ENCODE peak calls at places on chromosome 13, in eight cellular contexts. One of them, this sample, is unnamed.

GRCh38 chr13:106143930-106144709 is 391.3 kb downstream of the EFNB2 start:
- DNase-seq in tibial nerve: no peak
- DNase-seq in hepatocyte: peak
- DNase-seq in uterus: no peak
- DNase-seq in A549: no peak
- DNase-seq in GM23248: no peak
- DNase-seq in heart right ventricle: no peak
- DNase-seq in SK-N-MC: no peak
- DNase-seq in this sample: no peak

GRCh38 chr13:112145221-112146072 is 78.5 kb downstream of the SOX1 start:
- DNase-seq in tibial nerve: no peak
- DNase-seq in hepatocyte: no peak
- DNase-seq in uterus: no peak
- DNase-seq in A549: no peak
- DNase-seq in GM23248: no peak
- DNase-seq in heart right ventricle: no peak
- DNase-seq in SK-N-MC: no peak
- DNase-seq in this sample: no peak

GRCh38 chr13:114043421-114044053 is 69.7 kb upstream of the C13orf46 start:
- DNase-seq in tibial nerve: peak
- DNase-seq in hepatocyte: peak
- DNase-seq in uterus: peak
- DNase-seq in A549: peak
- DNase-seq in GM23248: peak
- DNase-seq in heart right ventricle: peak
- DNase-seq in SK-N-MC: no peak
- DNase-seq in this sample: no peak

GRCh38 chr13:37412271-37412683 is 186.3 kb downstream of the POSTN start:
- DNase-seq in tibial nerve: no peak
- DNase-seq in hepatocyte: no peak
- DNase-seq in uterus: no peak
- DNase-seq in A549: no peak
- DNase-seq in GM23248: peak
- DNase-seq in heart right ventricle: no peak
- DNase-seq in SK-N-MC: no peak
- DNase-seq in this sample: no peak

GRCh38 chr13:27147530-27148170 is 24.0 kb downstream of the USP12 start:
- DNase-seq in tibial nerve: no peak
- DNase-seq in hepatocyte: no peak
- DNase-seq in uterus: no peak
- DNase-seq in A549: no peak
- DNase-seq in GM23248: no peak
- DNase-seq in heart right ventricle: no peak
- DNase-seq in SK-N-MC: no peak
- DNase-seq in this sample: no peak

GRCh38 chr13:85019121-85019520 is 780.1 kb downstream of the SLITRK6 start:
- DNase-seq in tibial nerve: no peak
- DNase-seq in hepatocyte: no peak
- DNase-seq in uterus: no peak
- DNase-seq in A549: no peak
- DNase-seq in GM23248: no peak
- DNase-seq in heart right ventricle: no peak
- DNase-seq in SK-N-MC: no peak
- DNase-seq in this sample: no peak

GRCh38 chr13:49584771-49585182 is 581 bp downstream of the RCBTB1 start:
- DNase-seq in tibial nerve: no peak
- DNase-seq in hepatocyte: peak
- DNase-seq in uterus: no peak
- DNase-seq in A549: no peak
- DNase-seq in GM23248: peak
- DNase-seq in heart right ventricle: no peak
- DNase-seq in SK-N-MC: no peak
- DNase-seq in this sample: no peak

GRCh38 chr13:73767747-73768315 is 366.4 kb downstream of the KLF12 start:
- DNase-seq in tibial nerve: no peak
- DNase-seq in hepatocyte: no peak
- DNase-seq in uterus: no peak
- DNase-seq in A549: peak
- DNase-seq in GM23248: no peak
- DNase-seq in heart right ventricle: no peak
- DNase-seq in SK-N-MC: no peak
- DNase-seq in this sample: no peak

GRCh38 chr13:38401276-38401675 is 51.6 kb downstream of the UFM1 start:
- DNase-seq in tibial nerve: no peak
- DNase-seq in hepatocyte: no peak
- DNase-seq in uterus: no peak
- DNase-seq in A549: no peak
- DNase-seq in GM23248: no peak
- DNase-seq in heart right ventricle: no peak
- DNase-seq in SK-N-MC: no peak
- DNase-seq in this sample: no peak

GRCh38 chr13:28336193-28336657 is 158.7 kb downstream of the FLT1 start:
- DNase-seq in tibial nerve: no peak
- DNase-seq in hepatocyte: no peak
- DNase-seq in uterus: peak
- DNase-seq in A549: no peak
- DNase-seq in GM23248: no peak
- DNase-seq in heart right ventricle: peak
- DNase-seq in SK-N-MC: no peak
- DNase-seq in this sample: no peak

GRCh38 chr13:96297360-96297759 is 207.5 kb downstream of the HS6ST3 start:
- DNase-seq in tibial nerve: no peak
- DNase-seq in hepatocyte: no peak
- DNase-seq in uterus: no peak
- DNase-seq in A549: no peak
- DNase-seq in GM23248: no peak
- DNase-seq in heart right ventricle: no peak
- DNase-seq in SK-N-MC: no peak
- DNase-seq in this sample: no peak

GRCh38 chr13:31638577-31638976 is 100.7 kb upstream of the RXFP2 start:
- DNase-seq in tibial nerve: no peak
- DNase-seq in hepatocyte: no peak
- DNase-seq in uterus: no peak
- DNase-seq in A549: no peak
- DNase-seq in GM23248: peak
- DNase-seq in heart right ventricle: peak
- DNase-seq in SK-N-MC: no peak
- DNase-seq in this sample: no peak

GRCh38 chr13:24865158-24865557 is 101.2 kb downstream of the RNF17 start:
- DNase-seq in tibial nerve: no peak
- DNase-seq in hepatocyte: no peak
- DNase-seq in uterus: no peak
- DNase-seq in A549: no peak
- DNase-seq in GM23248: peak
- DNase-seq in heart right ventricle: no peak
- DNase-seq in SK-N-MC: peak
- DNase-seq in this sample: no peak

GRCh38 chr13:99395436-99395835 is 88.2 kb upstream of the GPR183 start:
- DNase-seq in tibial nerve: no peak
- DNase-seq in hepatocyte: no peak
- DNase-seq in uterus: no peak
- DNase-seq in A549: no peak
- DNase-seq in GM23248: no peak
- DNase-seq in heart right ventricle: no peak
- DNase-seq in SK-N-MC: no peak
- DNase-seq in this sample: no peak

GRCh38 chr13:99396446-99396845 is 89.2 kb upstream of the GPR183 start:
- DNase-seq in tibial nerve: no peak
- DNase-seq in hepatocyte: no peak
- DNase-seq in uterus: no peak
- DNase-seq in A549: no peak
- DNase-seq in GM23248: no peak
- DNase-seq in heart right ventricle: no peak
- DNase-seq in SK-N-MC: no peak
- DNase-seq in this sample: no peak

GRCh38 chr13:99399623-99399974 is 92.4 kb upstream of the GPR183 start:
- DNase-seq in tibial nerve: no peak
- DNase-seq in hepatocyte: no peak
- DNase-seq in uterus: no peak
- DNase-seq in A549: no peak
- DNase-seq in GM23248: no peak
- DNase-seq in heart right ventricle: no peak
- DNase-seq in SK-N-MC: no peak
- DNase-seq in this sample: no peak

GRCh38 chr13:99398071-99398470 is 90.9 kb upstream of the GPR183 start:
- DNase-seq in tibial nerve: no peak
- DNase-seq in hepatocyte: no peak
- DNase-seq in uterus: no peak
- DNase-seq in A549: no peak
- DNase-seq in GM23248: no peak
- DNase-seq in heart right ventricle: no peak
- DNase-seq in SK-N-MC: no peak
- DNase-seq in this sample: no peak

DNA sequence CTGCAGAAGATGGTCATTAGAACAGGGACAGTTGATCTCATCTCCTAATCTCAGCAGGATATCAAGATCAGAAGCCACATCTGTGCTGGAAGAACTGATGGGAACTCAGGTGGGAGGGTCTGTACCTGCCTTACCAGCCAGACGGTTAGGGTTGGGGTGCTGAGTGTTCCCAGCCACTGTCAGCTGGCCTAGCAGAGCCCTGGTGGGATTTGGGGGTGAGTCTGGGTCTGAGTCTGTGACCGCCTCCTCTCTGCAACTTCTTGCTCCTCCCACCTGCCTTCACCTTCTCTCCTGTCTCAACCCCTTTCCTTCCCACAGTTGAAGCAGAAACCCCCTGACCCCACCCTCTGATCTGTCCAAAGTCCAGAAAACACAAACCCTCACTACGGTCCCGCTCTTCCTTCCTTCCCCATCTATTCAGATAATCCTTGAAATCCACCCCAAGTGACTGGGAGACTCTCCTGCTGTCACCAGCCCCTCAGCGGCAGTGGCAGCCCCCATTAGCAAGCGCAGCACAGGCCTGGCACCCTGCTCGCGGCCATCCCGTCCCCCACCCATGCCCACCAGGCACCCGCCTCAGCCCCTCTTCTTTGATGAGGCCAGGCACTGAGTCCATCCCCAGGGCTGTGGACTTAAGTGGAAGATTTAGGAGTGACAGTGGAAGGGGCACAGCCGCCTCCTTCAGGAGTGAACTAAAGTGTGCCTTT is 91.9 kb upstream of the GPR183 start:
- DNase-seq in tibial nerve: no peak
- DNase-seq in hepatocyte: no peak
- DNase-seq in uterus: no peak
- DNase-seq in A549: no peak
- DNase-seq in GM23248: no peak
- DNase-seq in heart right ventricle: no peak
- DNase-seq in SK-N-MC: no peak
- DNase-seq in this sample: no peak
- H3K27ac ChIP-seq in tibial nerve: no peak
- H3K27ac ChIP-seq in hepatocyte: no peak
- H3K27ac ChIP-seq in uterus: no peak
- H3K27ac ChIP-seq in A549: no peak
- H3K27ac ChIP-seq in GM23248: no peak
- H3K27ac ChIP-seq in heart right ventricle: no peak
- H3K27ac ChIP-seq in SK-N-MC: no peak
- H3K27ac ChIP-seq in this sample: no peak

GRCh38 chr13:110799246-110800236 is 86.0 kb downstream of the ING1 start:
- DNase-seq in tibial nerve: peak
- DNase-seq in hepatocyte: peak
- DNase-seq in uterus: peak
- DNase-seq in A549: no peak
- DNase-seq in GM23248: peak
- DNase-seq in heart right ventricle: peak
- DNase-seq in SK-N-MC: peak
- DNase-seq in this sample: no peak
- H3K27ac ChIP-seq in tibial nerve: peak
- H3K27ac ChIP-seq in hepatocyte: peak
- H3K27ac ChIP-seq in uterus: peak
- H3K27ac ChIP-seq in A549: no peak
- H3K27ac ChIP-seq in GM23248: peak
- H3K27ac ChIP-seq in heart right ventricle: peak
- H3K27ac ChIP-seq in SK-N-MC: peak
- H3K27ac ChIP-seq in this sample: no peak

DNA sequence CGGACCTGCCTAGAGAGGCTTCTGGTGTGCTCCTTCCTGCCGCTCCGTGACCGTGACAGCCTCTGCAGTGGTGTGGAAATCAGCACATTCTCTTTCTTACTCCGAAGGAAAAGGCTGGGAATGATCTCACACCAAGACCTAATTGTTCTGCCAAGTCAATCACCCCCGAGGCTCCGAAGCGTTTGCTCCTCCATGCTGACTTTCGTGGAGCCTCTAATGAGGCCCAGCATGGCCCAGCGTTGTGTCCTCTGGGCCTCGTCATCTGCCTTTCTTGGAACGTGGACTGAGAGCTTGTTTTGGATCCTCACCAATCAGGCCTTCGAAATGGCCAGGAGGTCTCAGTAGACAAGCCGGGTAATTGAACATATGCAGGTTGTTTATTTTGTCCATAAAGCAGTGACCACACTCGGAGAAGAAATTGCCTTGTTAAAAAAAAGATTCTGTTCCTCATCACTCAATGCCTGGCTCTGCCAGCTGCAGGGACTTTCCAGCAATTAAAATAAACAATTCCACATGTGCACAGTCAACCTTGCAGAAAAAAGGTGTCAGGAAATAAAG is 107.1 kb downstream of the UBL3 start:
- DNase-seq in tibial nerve: peak
- DNase-seq in hepatocyte: peak
- DNase-seq in uterus: peak
- DNase-seq in A549: no peak
- DNase-seq in GM23248: peak
- DNase-seq in heart right ventricle: peak
- DNase-seq in SK-N-MC: no peak
- DNase-seq in this sample: no peak
- H3K27ac ChIP-seq in tibial nerve: peak
- H3K27ac ChIP-seq in hepatocyte: no peak
- H3K27ac ChIP-seq in uterus: peak
- H3K27ac ChIP-seq in A549: no peak
- H3K27ac ChIP-seq in GM23248: peak
- H3K27ac ChIP-seq in heart right ventricle: no peak
- H3K27ac ChIP-seq in SK-N-MC: peak
- H3K27ac ChIP-seq in this sample: no peak

DNA sequence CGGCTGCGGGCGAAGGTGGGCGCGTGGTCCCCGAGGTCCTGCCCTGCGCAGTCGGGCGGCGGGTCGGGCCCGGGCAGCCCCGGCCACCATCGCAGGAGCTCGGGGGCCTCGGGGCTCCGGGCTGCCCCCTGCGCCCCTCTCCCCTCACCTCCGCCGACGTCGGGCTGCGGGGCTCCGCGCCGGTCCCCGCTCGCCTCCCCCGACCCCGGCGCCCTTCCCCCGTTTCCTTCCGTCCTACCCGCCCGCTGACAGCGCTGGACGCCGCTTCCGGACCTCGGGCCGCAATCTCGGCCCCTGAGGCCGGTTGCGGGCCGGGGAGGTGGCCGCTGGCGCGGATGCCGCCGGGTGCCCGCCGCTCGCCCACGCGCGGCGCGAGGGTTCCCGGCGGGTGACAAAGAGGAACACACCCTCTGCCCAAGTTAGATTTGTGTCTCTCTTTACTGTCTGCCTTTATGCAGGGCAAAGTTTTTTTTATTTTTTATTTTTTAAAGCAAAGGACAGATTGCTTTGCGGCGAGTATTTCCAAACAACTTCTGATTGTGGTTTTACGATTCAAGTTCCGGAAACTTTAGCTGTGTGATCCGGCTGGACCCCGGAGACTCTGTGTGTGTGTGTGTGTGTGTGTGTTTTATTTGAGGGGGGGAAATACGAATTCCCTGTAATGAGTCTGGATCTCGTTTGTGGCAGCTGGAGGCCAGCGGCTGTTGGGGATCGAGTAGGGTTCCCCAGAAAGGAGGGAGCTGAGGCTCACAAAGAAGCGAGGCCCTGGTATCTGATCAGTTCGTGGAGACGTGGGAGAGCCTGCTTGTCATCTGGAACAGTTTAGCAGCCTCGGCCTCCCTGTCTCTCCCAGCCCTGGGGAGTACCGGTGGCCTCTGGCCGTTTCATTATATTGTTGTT is 957 bp downstream of the FARP1 start:
- DNase-seq in tibial nerve: no peak
- DNase-seq in hepatocyte: peak
- DNase-seq in uterus: peak
- DNase-seq in A549: no peak
- DNase-seq in GM23248: peak
- DNase-seq in heart right ventricle: peak
- DNase-seq in SK-N-MC: no peak
- DNase-seq in this sample: no peak
- H3K27ac ChIP-seq in tibial nerve: peak
- H3K27ac ChIP-seq in hepatocyte: peak
- H3K27ac ChIP-seq in uterus: peak
- H3K27ac ChIP-seq in A549: peak
- H3K27ac ChIP-seq in GM23248: peak
- H3K27ac ChIP-seq in heart right ventricle: peak
- H3K27ac ChIP-seq in SK-N-MC: peak
- H3K27ac ChIP-seq in this sample: no peak

This sample was measured in substantia nigra.